ENCODE peak calls at places on chromosome 4, in six cellular contexts. One of them, this sample, is unnamed.

GRCh38 chr4:138300616-138301015 is 58.5 kb upstream of the SLC7A11 start:
- DNase-seq in HCT116: no peak
- DNase-seq in fibroblast of lung: no peak
- DNase-seq in H9: no peak
- DNase-seq in CD8-positive, alpha-beta memory T cell: no peak
- DNase-seq in aorta: no peak
- DNase-seq in this sample: no peak

GRCh38 chr4:88107406-88108107 is 50.9 kb downstream of the ABCG2 start:
- DNase-seq in HCT116: no peak
- DNase-seq in fibroblast of lung: peak; percentile 43
- DNase-seq in H9: no peak
- DNase-seq in CD8-positive, alpha-beta memory T cell: no peak
- DNase-seq in aorta: no peak
- DNase-seq in this sample: no peak

GRCh38 chr4:83516042-83516772 is 19.7 kb upstream of the GPAT3 start:
- DNase-seq in HCT116: no peak
- DNase-seq in fibroblast of lung: peak; percentile 49
- DNase-seq in H9: no peak
- DNase-seq in CD8-positive, alpha-beta memory T cell: no peak
- DNase-seq in aorta: peak; percentile 52
- DNase-seq in this sample: no peak

GRCh38 chr4:54637325-54637724 is 20.4 kb upstream of the KIT start:
- DNase-seq in HCT116: no peak
- DNase-seq in fibroblast of lung: no peak
- DNase-seq in H9: no peak
- DNase-seq in CD8-positive, alpha-beta memory T cell: no peak
- DNase-seq in aorta: no peak
- DNase-seq in this sample: no peak

GRCh38 chr4:77881460-77882295 is 19.0 kb downstream of the MRPL1 start:
- DNase-seq in HCT116: no peak
- DNase-seq in fibroblast of lung: peak; percentile 39
- DNase-seq in H9: no peak
- DNase-seq in CD8-positive, alpha-beta memory T cell: no peak
- DNase-seq in aorta: no peak
- DNase-seq in this sample: no peak

GRCh38 chr4:168605411-168605810 is 108.6 kb downstream of the PALLD start:
- DNase-seq in HCT116: no peak
- DNase-seq in fibroblast of lung: peak; percentile 66
- DNase-seq in H9: no peak
- DNase-seq in CD8-positive, alpha-beta memory T cell: no peak
- DNase-seq in aorta: peak; percentile 50
- DNase-seq in this sample: no peak

GRCh38 chr4:13285336-13285735 is 198.8 kb downstream of the RAB28 start:
- DNase-seq in HCT116: no peak
- DNase-seq in fibroblast of lung: no peak
- DNase-seq in H9: no peak
- DNase-seq in CD8-positive, alpha-beta memory T cell: no peak
- DNase-seq in aorta: no peak
- DNase-seq in this sample: no peak

GRCh38 chr4:125433453-125433852 is 118.7 kb downstream of the FAT4 start:
- DNase-seq in HCT116: no peak
- DNase-seq in fibroblast of lung: peak; percentile 57
- DNase-seq in H9: no peak
- DNase-seq in CD8-positive, alpha-beta memory T cell: no peak
- DNase-seq in aorta: no peak
- DNase-seq in this sample: no peak

GRCh38 chr4:73620115-73620792 is at the start of gene RASSF6:
- DNase-seq in HCT116: peak; percentile 55
- DNase-seq in fibroblast of lung: no peak
- DNase-seq in H9: peak; percentile 86
- DNase-seq in CD8-positive, alpha-beta memory T cell: no peak
- DNase-seq in aorta: no peak
- DNase-seq in this sample: no peak

GRCh38 chr4:2793920-2794706 is 1.2 kb downstream of the SH3BP2 start:
- DNase-seq in HCT116: no peak
- DNase-seq in fibroblast of lung: peak; percentile 37
- DNase-seq in H9: peak; percentile 27
- DNase-seq in CD8-positive, alpha-beta memory T cell: no peak
- DNase-seq in aorta: peak; percentile 66
- DNase-seq in this sample: peak; percentile 27

GRCh38 chr4:40628888-40629287 is 776 bp downstream of the RBM47 start:
- DNase-seq in HCT116: no peak
- DNase-seq in fibroblast of lung: no peak
- DNase-seq in H9: no peak
- DNase-seq in CD8-positive, alpha-beta memory T cell: no peak
- DNase-seq in aorta: no peak
- DNase-seq in this sample: no peak

GRCh38 chr4:105184316-105184988 is 37.8 kb downstream of the TET2 start:
- DNase-seq in HCT116: peak; percentile 1
- DNase-seq in fibroblast of lung: no peak
- DNase-seq in H9: no peak
- DNase-seq in CD8-positive, alpha-beta memory T cell: no peak
- DNase-seq in aorta: no peak
- DNase-seq in this sample: no peak

GRCh38 chr4:31124008-31124645 is 404.0 kb downstream of the PCDH7 start:
- DNase-seq in HCT116: no peak
- DNase-seq in fibroblast of lung: no peak
- DNase-seq in H9: no peak
- DNase-seq in CD8-positive, alpha-beta memory T cell: no peak
- DNase-seq in aorta: no peak
- DNase-seq in this sample: no peak

GRCh38 chr4:173189117-173189693 is 20.6 kb downstream of the GALNT7 start:
- DNase-seq in HCT116: no peak
- DNase-seq in fibroblast of lung: peak; percentile 55
- DNase-seq in H9: no peak
- DNase-seq in CD8-positive, alpha-beta memory T cell: no peak
- DNase-seq in aorta: no peak
- DNase-seq in this sample: no peak

GRCh38 chr4:176794151-176794550 is 1.4 kb upstream of the VEGFC start:
- DNase-seq in HCT116: no peak
- DNase-seq in fibroblast of lung: peak; percentile 96
- DNase-seq in H9: no peak
- DNase-seq in CD8-positive, alpha-beta memory T cell: no peak
- DNase-seq in aorta: no peak
- DNase-seq in this sample: no peak

GRCh38 chr4:11701978-11702377 is 273.3 kb upstream of the HS3ST1 start:
- DNase-seq in HCT116: no peak
- DNase-seq in fibroblast of lung: no peak
- DNase-seq in H9: peak; percentile 45
- DNase-seq in CD8-positive, alpha-beta memory T cell: no peak
- DNase-seq in aorta: no peak
- DNase-seq in this sample: no peak

GRCh38 chr4:112771-113170 is 11.5 kb upstream of the ZNF718 start:
- DNase-seq in HCT116: no peak
- DNase-seq in fibroblast of lung: no peak
- DNase-seq in H9: no peak
- DNase-seq in CD8-positive, alpha-beta memory T cell: no peak
- DNase-seq in aorta: no peak
- DNase-seq in this sample: no peak

GRCh38 chr4:107444-108429 is 16.6 kb upstream of the ZNF718 start:
- DNase-seq in HCT116: no peak
- DNase-seq in fibroblast of lung: no peak
- DNase-seq in H9: no peak
- DNase-seq in CD8-positive, alpha-beta memory T cell: no peak
- DNase-seq in aorta: no peak
- DNase-seq in this sample: no peak

DNA sequence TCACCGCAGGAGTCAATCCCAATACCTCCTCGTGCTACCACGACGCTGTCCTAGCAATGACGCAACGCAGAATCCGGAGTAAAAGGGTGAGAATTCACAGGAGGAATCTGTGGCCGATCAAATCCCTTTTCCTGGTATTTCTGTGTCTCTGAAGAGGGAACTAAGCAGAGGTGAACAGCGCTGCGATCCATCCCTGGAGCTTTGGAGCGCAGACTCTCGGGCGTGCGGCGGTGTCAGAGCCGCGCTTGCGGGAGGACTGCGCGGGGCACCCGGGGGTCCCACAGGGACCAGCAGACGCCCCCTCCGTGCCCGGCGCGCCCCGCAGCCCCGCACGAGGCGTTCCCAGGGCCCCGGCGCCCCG is 17.2 kb upstream of the ZNF718 start:
- DNase-seq in HCT116: no peak
- DNase-seq in fibroblast of lung: no peak
- DNase-seq in H9: no peak
- DNase-seq in CD8-positive, alpha-beta memory T cell: no peak
- DNase-seq in aorta: no peak
- DNase-seq in this sample: no peak
- H3K9me3 ChIP-seq in HCT116: peaks cover 5% of the 10 kb centered on the region
- H3K9me3 ChIP-seq in fibroblast of lung: peaks cover 2% of the 10 kb centered on the region
- H3K9me3 ChIP-seq in H9: peaks cover 24% of the 10 kb centered on the region
- H3K9me3 ChIP-seq in CD8-positive, alpha-beta memory T cell: no peaks in the 10 kb centered on the region
- H3K9me3 ChIP-seq in aorta: peaks cover 18% of the 10 kb centered on the region
- H3K9me3 ChIP-seq in this sample: no peaks in the 10 kb centered on the region

DNA sequence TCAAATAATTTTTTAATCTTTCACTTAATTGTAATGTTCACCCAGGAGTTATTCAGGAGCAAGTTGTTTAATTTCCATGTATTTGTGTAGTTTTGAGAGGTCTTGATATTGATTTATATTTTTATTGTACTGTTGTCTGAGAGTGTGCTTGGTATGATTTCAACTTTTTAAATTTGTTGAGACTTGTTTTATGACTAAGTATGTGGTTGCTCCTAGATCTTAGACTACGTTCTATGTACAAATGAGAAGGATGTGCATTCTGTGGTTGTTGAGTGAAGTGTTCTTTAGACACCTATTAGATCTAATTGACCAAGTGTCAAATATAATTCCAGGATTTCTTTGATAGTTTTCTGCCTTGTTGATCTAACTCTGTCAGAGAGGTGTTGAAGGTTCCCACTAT is 353.3 kb upstream of the GNPDA2 start:
- DNase-seq in HCT116: no peak
- DNase-seq in fibroblast of lung: no peak
- DNase-seq in H9: no peak
- DNase-seq in CD8-positive, alpha-beta memory T cell: no peak
- DNase-seq in aorta: no peak
- DNase-seq in this sample: no peak
- H3K9me3 ChIP-seq in HCT116: peaks cover 7% of the 10 kb centered on the region
- H3K9me3 ChIP-seq in fibroblast of lung: no peaks in the 10 kb centered on the region
- H3K9me3 ChIP-seq in H9: no peaks in the 10 kb centered on the region
- H3K9me3 ChIP-seq in CD8-positive, alpha-beta memory T cell: no peaks in the 10 kb centered on the region
- H3K9me3 ChIP-seq in aorta: no peaks in the 10 kb centered on the region
- H3K9me3 ChIP-seq in this sample: no peaks in the 10 kb centered on the region

DNA sequence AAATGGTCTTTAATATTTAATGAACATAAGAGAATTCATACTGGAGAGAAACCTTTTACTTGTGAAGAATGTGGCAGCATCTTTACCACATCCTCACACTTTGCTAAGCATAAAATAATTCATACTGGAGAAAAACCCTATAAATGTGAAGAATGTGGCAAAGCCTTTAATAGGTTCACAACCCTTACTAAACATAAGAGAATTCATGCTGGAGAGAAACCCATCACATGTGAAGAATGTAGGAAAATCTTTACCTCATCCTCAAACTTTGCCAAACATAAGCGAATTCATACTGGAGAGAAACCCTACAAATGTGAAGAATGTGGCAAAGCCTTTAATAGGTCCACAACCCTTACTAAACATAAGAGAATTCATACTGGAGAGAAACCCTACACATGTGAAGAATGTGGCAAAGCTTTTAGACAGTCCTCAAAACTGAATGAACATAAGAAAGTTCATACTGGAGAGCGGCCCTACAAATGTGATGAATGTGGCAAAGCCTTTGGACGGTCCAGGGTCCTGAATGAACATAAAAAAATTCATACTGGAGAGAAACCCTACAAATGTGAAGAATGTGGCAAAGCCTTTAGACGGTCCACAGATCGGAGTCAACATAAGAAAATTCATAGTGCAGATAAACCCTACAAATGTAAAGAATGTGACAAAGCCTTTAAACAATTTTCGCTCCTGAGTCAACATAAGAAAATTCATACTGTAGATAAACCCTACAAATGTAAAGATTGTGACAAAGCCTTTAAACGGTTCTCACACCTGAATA is 35.6 kb downstream of the ZNF141 start:
- DNase-seq in HCT116: no peak
- DNase-seq in fibroblast of lung: peak; percentile 6
- DNase-seq in H9: no peak
- DNase-seq in CD8-positive, alpha-beta memory T cell: no peak
- DNase-seq in aorta: no peak
- DNase-seq in this sample: no peak
- H3K9me3 ChIP-seq in HCT116: peaks cover 37% of the 10 kb centered on the region
- H3K9me3 ChIP-seq in fibroblast of lung: peaks cover 5% of the 10 kb centered on the region
- H3K9me3 ChIP-seq in H9: peaks cover 77% of the 10 kb centered on the region
- H3K9me3 ChIP-seq in CD8-positive, alpha-beta memory T cell: peaks cover 58% of the 10 kb centered on the region
- H3K9me3 ChIP-seq in aorta: peaks cover 18% of the 10 kb centered on the region
- H3K9me3 ChIP-seq in this sample: no peaks in the 10 kb centered on the region

GRCh38 chr4:4595252-4595651 is 53.4 kb upstream of the STX18 start:
- DNase-seq in HCT116: peak; percentile 15
- DNase-seq in fibroblast of lung: no peak
- DNase-seq in H9: no peak
- DNase-seq in CD8-positive, alpha-beta memory T cell: no peak
- DNase-seq in aorta: no peak
- DNase-seq in this sample: no peak
- H3K9me3 ChIP-seq in HCT116: peaks cover 12% of the 10 kb centered on the region
- H3K9me3 ChIP-seq in fibroblast of lung: no peaks in the 10 kb centered on the region
- H3K9me3 ChIP-seq in H9: peaks cover 14% of the 10 kb centered on the region
- H3K9me3 ChIP-seq in CD8-positive, alpha-beta memory T cell: peaks cover 3% of the 10 kb centered on the region
- H3K9me3 ChIP-seq in aorta: peaks cover 8% of the 10 kb centered on the region
- H3K9me3 ChIP-seq in this sample: no peaks in the 10 kb centered on the region

DNA sequence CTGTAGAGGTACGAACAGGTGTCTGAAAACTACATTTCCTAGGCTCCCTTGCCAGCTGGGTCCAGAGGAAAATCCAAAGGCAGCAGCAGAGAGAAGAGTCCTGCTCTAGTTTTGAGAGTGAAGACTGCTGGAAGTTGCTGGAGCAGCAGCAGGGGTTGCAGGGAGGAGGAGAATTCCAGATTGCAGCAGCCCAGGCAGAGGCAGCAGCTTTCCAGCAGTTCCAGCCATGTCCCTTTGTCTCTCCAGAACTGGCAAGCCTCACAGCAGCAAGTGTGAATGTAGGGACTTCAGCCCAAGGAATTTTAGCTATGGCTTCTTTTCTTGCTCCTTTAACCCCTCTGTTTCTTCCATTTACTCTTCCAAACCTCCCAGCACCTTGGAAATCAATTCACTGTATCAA is 24.1 kb upstream of the STIM2 start:
- DNase-seq in HCT116: no peak
- DNase-seq in fibroblast of lung: no peak
- DNase-seq in H9: no peak
- DNase-seq in CD8-positive, alpha-beta memory T cell: no peak
- DNase-seq in aorta: no peak
- DNase-seq in this sample: no peak
- H3K9me3 ChIP-seq in HCT116: no peaks in the 10 kb centered on the region
- H3K9me3 ChIP-seq in fibroblast of lung: no peaks in the 10 kb centered on the region
- H3K9me3 ChIP-seq in H9: no peaks in the 10 kb centered on the region
- H3K9me3 ChIP-seq in CD8-positive, alpha-beta memory T cell: no peaks in the 10 kb centered on the region
- H3K9me3 ChIP-seq in aorta: peaks cover 1% of the 10 kb centered on the region
- H3K9me3 ChIP-seq in this sample: no peaks in the 10 kb centered on the region

This sample was measured in uterus.